ENCODE peak calls at places on chromosome 10, in four cellular contexts. G is mammary epithelial cell, T is PC-9, X is bronchial epithelial cell. O is an unnamed sample.

GRCh38 chr10:118033905-118034304 is 12.8 kb downstream of the RAB11FIP2 start:
- DNase-seq in G (no peak), T (no peak), X (no peak), O (no peak)

GRCh38 chr10:14184841-14185500 is 145.8 kb downstream of the FRMD4A start:
- DNase-seq in G (peak; percentile 87), T (no peak), X (peak; percentile 89), O (no peak)

GRCh38 chr10:44316187-44316921 is 68.5 kb downstream of the CXCL12 start:
- DNase-seq in G (no peak), T (no peak), X (no peak), O (no peak)

GRCh38 chr10:72379776-72380175 is 25.1 kb upstream of the DNAJB12 start:
- DNase-seq in G (no peak), T (no peak), X (no peak), O (no peak)

GRCh38 chr10:14325325-14325955 is 5.3 kb downstream of the FRMD4A start:
- DNase-seq in G (peak; percentile 5), T (peak; percentile 8), X (peak; percentile 50), O (no peak)

GRCh38 chr10:130022501-130023299 is 58.6 kb upstream of the EBF3 start:
- DNase-seq in G (no peak), T (no peak), X (no peak), O (peak; percentile 64)

GRCh38 chr10:50325449-50326188 is 74.3 kb upstream of the ASAH2 start:
- DNase-seq in G (peak; percentile 95), T (peak; percentile 35), X (peak; percentile 100), O (peak; percentile 81)

GRCh38 chr10:76523215-76523614 is 1091.8 kb downstream of the LRMDA start:
- DNase-seq in G (no peak), T (no peak), X (no peak), O (no peak)

GRCh38 chr10:126598009-126598408 is 72.5 kb downstream of the C10orf90 start:
- DNase-seq in G (peak; percentile 26), T (peak; percentile 46), X (peak; percentile 52), O (no peak)

GRCh38 chr10:44850356-44850934 is 60.7 kb upstream of the TMEM72 start:
- DNase-seq in G (no peak), T (no peak), X (no peak), O (no peak)

GRCh38 chr10:75825656-75826055 is 394.2 kb downstream of the LRMDA start:
- DNase-seq in G (no peak), T (no peak), X (no peak), O (no peak)

GRCh38 chr10:77620731-77621130 is 16.9 kb downstream of the KCNMA1 start:
- DNase-seq in G (no peak), T (no peak), X (peak; percentile 28), O (no peak)

GRCh38 chr10:132394201-132394811 is 2.7 kb upstream of the PWWP2B start:
- DNase-seq in G (no peak), T (no peak), X (no peak), O (no peak)

GRCh38 chr10:1179346-1180070 is 123.3 kb downstream of the WDR37 start:
- DNase-seq in G (no peak), T (no peak), X (no peak), O (no peak)

GRCh38 chr10:63711361-63711760 is 190.2 kb downstream of the REEP3 start:
- DNase-seq in G (no peak), T (no peak), X (peak; percentile 52), O (no peak)

GRCh38 chr10:91210014-91210413 is 10.4 kb upstream of the PCGF5 start:
- DNase-seq in G (no peak), T (no peak), X (no peak), O (no peak)

GRCh38 chr10:33460461-33461294 is 126.2 kb upstream of the NRP1 start:
- DNase-seq in G (no peak), T (no peak), X (no peak), O (no peak)

GRCh38 chr10:95264227-95265051 is 26.4 kb downstream of the PDLIM1 start:
- DNase-seq in G (peak; percentile 94), T (peak; percentile 80), X (peak; percentile 94), O (no peak)

GRCh38 chr10:82660983-82661382 is 786.0 kb downstream of the NRG3 start:
- DNase-seq in G (no peak), T (no peak), X (no peak), O (no peak)

GRCh38 chr10:109633846-109634245 is 289.5 kb downstream of the XPNPEP1 start:
- DNase-seq in G (no peak), T (no peak), X (no peak), O (no peak)

GRCh38 chr10:69904533-69904932 is 102.8 kb downstream of the COL13A1 start:
- DNase-seq in G (no peak), T (no peak), X (no peak), O (no peak)

GRCh38 chr10:69901022-69901421 is 99.3 kb downstream of the COL13A1 start:
- DNase-seq in G (no peak), T (no peak), X (no peak), O (no peak)

GRCh38 chr10:69902835-69903535 is 101.3 kb downstream of the COL13A1 start:
- DNase-seq in G (no peak), T (peak; percentile 86), X (no peak), O (no peak)

GRCh38 chr10:69899727-69900595 is 98.3 kb downstream of the COL13A1 start:
- DNase-seq in G (no peak), T (no peak), X (no peak), O (no peak)

GRCh38 chr10:69901623-69902505 is 100.2 kb downstream of the COL13A1 start:
- DNase-seq in G (peak; percentile 19), T (peak; percentile 52), X (peak; percentile 12), O (peak; percentile 20)
- TF ChIP-seq CTCF in G (peak; percentile 74), T (peak; percentile 81), X (peak; percentile 67), O (peak; percentile 71)

DNA sequence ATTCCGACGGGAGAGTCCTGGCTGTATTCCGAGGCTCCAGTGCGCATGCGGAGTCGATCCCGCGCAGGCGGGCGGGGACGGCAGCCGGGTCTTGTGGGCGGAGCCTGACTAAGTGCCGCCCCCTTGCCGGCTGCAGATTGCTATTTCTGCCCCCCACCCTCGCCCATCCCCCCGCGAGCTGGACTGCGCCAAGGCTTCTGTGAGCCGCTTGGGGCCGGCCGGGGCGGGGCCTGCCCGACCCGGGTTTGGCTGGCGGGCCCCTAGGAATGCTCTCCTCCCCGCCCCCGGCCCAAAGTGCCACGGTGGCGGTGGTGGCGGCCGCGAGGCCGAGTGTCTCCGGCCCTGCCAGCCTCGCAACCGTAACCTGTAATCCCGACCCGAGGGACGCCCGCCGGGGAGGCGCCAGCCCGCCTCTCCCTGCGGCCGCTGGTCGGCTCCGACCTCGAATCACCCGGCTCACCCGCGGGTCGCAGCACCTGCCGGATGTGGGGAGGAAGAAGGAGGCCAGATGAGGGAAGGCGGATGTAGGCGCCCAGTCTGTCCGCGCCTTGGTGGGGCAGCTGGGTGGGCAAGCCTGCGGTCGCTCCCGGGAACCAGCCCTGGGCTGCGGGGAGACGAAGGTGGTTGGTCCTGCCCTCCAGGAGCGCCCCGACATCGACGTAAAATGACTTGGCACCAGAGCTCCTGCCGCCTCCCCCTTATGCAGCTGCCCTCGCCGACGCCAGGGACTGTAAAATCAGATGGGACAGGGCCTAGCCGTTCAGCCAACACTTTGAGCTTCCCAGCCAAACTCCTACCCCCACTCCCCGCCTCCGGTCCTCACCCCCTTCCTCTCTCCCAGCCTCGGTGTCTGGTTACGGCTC is 607 bp upstream of the KAZALD1 start:
- DNase-seq in G (peak; percentile 53), T (peak; percentile 93), X (no peak), O (peak; percentile 90)
- TF ChIP-seq CTCF in G (no peak), T (no peak), X (no peak), O (no peak)

DNA sequence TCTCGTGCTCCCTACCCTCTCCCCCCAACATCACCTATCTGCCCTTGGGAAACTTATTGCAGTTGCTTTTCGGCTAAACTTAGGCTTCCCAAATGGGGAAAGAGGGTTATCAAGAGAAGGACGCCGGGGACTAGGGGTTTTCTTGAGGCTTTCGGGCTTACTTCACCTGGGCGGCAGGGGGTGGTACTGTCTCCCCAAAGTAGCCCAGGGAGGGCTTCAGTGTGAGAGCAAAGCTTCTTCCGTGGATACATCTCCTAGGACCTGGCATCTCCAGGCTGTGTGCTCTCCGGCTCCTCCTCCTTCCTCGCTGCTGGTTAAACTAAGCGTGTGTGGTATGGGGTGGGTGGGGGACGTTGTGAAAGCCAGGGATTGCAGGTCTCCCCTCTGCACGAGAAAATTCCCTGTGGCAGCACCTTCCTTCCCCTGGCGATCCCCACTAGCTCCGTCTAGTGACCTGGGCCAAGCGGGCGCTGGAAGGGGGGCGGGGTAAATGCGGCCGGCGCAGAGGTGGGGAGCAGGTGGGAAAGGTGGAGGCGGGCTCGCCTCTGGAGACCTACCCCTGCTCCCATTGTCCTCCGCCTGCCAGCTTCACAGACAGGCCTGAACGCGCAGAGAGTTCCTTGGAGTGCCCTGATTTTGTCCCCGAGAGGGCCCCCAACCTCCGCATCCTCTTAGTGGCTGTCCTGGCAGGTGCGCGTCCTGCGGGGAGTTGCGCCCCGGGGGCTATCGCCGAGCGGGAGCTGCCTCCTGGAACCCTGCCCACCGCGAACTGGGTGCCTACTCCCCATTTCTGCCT is 1.2 kb downstream of the PLXDC2 start:
- DNase-seq in G (peak; percentile 60), T (no peak), X (no peak), O (no peak)
- TF ChIP-seq CTCF in G (peak; percentile 56), T (no peak), X (no peak), O (no peak)

DNA sequence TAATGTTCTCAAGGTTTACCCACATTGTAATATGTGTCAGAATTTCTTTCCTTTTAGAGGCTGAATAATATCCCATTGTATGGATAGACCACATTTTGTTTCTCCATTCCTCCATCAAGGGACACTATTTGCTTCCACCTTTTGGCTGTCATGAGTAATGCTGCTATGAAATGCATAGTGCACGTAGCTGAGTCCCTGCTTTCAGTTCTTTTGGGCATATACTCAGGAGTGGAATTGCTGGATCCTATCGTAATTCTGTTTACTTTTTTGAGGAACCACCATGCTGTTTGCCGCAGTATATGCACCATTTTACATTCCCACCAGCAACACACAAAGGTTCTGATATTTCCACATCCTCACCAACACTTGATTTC is 60.0 kb downstream of the PRF1 start:
- DNase-seq in G (no peak), T (no peak), X (no peak), O (no peak)
- TF ChIP-seq CTCF in G (peak; percentile 40), T (peak; percentile 39), X (no peak), O (peak; percentile 33)

GRCh38 chr10:52566471-52567246 is 205.9 kb downstream of the MBL2 start:
- DNase-seq in G (peak; percentile 35), T (peak; percentile 25), X (peak; percentile 45), O (peak; percentile 28)
- TF ChIP-seq CTCF in G (peak; percentile 68), T (peak; percentile 78), X (peak; percentile 26), O (peak; percentile 56)

DNA sequence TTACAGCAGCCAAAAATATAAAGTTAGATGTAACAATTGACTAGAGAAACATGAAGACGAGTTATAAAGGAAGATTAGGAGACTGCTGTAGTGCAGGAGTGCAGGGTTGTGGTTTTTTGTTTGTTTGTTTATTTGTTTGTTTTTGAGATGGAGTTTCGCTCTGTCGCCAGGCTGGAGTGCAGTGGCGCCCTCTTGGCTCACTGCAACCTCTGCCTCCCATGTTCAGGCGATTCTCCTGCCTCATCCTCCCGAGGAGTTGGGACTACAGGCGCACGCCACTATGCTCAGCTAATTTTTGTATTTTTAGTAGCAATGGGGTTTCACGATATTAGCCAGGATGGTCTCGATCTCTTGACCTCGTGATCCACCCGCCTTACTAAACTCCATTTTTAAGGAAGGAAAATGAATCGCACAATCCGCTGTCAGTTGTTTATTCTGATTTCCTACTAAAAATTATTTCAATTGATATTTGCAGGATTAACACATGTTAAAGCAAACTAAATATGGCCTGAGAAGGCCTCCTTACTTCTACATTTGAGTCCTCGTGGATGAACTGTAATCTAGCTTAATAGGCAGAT is 233.3 kb downstream of the NSUN6 start:
- DNase-seq in G (no peak), T (no peak), X (no peak), O (no peak)
- TF ChIP-seq CTCF in G (no peak), T (no peak), X (no peak), O (no peak)

O was measured in AG09319.